ENCODE peak calls at places on chromosomes 13 and 19, in five cellular contexts. One of them, this sample, is unnamed.

GRCh38 chr13:48500652-48501197 is 32.2 kb downstream of the RCBTB2 start:
- DNase-seq in prostate gland: no peak
- DNase-seq in transverse colon: no peak
- DNase-seq in sigmoid colon: no peak
- DNase-seq in SK-N-SH: no peak
- DNase-seq in this sample: no peak

GRCh38 chr13:71644579-71644978 is 222.4 kb downstream of the DACH1 start:
- DNase-seq in prostate gland: no peak
- DNase-seq in transverse colon: no peak
- DNase-seq in sigmoid colon: no peak
- DNase-seq in SK-N-SH: no peak
- DNase-seq in this sample: no peak

GRCh38 chr13:75299913-75300862 is 181.8 kb downstream of the TBC1D4 start:
- DNase-seq in sigmoid colon: no peak
- DNase-seq in SK-N-SH: peak
- DNase-seq in transverse colon: no peak
- DNase-seq in prostate gland: no peak
- DNase-seq in this sample: no peak

GRCh38 chr13:78589206-78589605 is 14.1 kb downstream of the POU4F1 start:
- DNase-seq in SK-N-SH: no peak
- DNase-seq in sigmoid colon: no peak
- DNase-seq in prostate gland: no peak
- DNase-seq in transverse colon: no peak
- DNase-seq in this sample: no peak

GRCh38 chr19:45492627-45493470 is 4.0 kb downstream of the RTN2 start:
- DNase-seq in prostate gland: peak
- DNase-seq in transverse colon: peak
- DNase-seq in SK-N-SH: peak
- DNase-seq in sigmoid colon: peak
- DNase-seq in this sample: peak

GRCh38 chr19:8455018-8455417 is 10.2 kb downstream of the HNRNPM start:
- DNase-seq in sigmoid colon: peak
- DNase-seq in SK-N-SH: no peak
- DNase-seq in transverse colon: no peak
- DNase-seq in prostate gland: no peak
- DNase-seq in this sample: no peak

GRCh38 chr19:32317045-32317444 is 28.4 kb upstream of the ZNF507 start:
- DNase-seq in transverse colon: no peak
- DNase-seq in prostate gland: no peak
- DNase-seq in sigmoid colon: no peak
- DNase-seq in SK-N-SH: no peak
- DNase-seq in this sample: no peak

GRCh38 chr19:46840157-46840942 is 10.3 kb downstream of the AP2S1 start:
- DNase-seq in SK-N-SH: peak
- DNase-seq in prostate gland: no peak
- DNase-seq in sigmoid colon: peak
- DNase-seq in transverse colon: peak
- DNase-seq in this sample: peak

GRCh38 chr13:23505007-23505406 is 65.2 kb upstream of the TNFRSF19 start:
- DNase-seq in transverse colon: no peak
- DNase-seq in sigmoid colon: no peak
- DNase-seq in SK-N-SH: no peak
- DNase-seq in prostate gland: no peak
- DNase-seq in this sample: no peak

GRCh38 chr13:23433171-23434153 is at the start of gene SACS:
- DNase-seq in SK-N-SH: peak
- DNase-seq in sigmoid colon: peak
- DNase-seq in prostate gland: no peak
- DNase-seq in transverse colon: no peak
- DNase-seq in this sample: no peak

GRCh38 chr19:39411006-39411831 is 1.2 kb upstream of the PLEKHG2 start:
- DNase-seq in prostate gland: peak
- DNase-seq in SK-N-SH: no peak
- DNase-seq in sigmoid colon: peak
- DNase-seq in transverse colon: peak
- DNase-seq in this sample: no peak

GRCh38 chr19:16234552-16235445 is 37.1 kb downstream of the AP1M1 start:
- DNase-seq in transverse colon: no peak
- DNase-seq in sigmoid colon: no peak
- DNase-seq in SK-N-SH: peak
- DNase-seq in prostate gland: no peak
- DNase-seq in this sample: no peak

GRCh38 chr19:17282488-17283256 is 971 bp downstream of the ANKLE1 start:
- DNase-seq in sigmoid colon: peak
- DNase-seq in transverse colon: peak
- DNase-seq in prostate gland: peak
- DNase-seq in SK-N-SH: peak
- DNase-seq in this sample: peak

GRCh38 chr13:101869553-101869952 is 417.1 kb downstream of the ITGBL1 start:
- DNase-seq in prostate gland: no peak
- DNase-seq in SK-N-SH: no peak
- DNase-seq in sigmoid colon: no peak
- DNase-seq in transverse colon: no peak
- DNase-seq in this sample: no peak

GRCh38 chr19:48784527-48784926 is 26.3 kb downstream of the BCAT2 start:
- DNase-seq in SK-N-SH: no peak
- DNase-seq in transverse colon: no peak
- DNase-seq in prostate gland: no peak
- DNase-seq in sigmoid colon: no peak
- DNase-seq in this sample: no peak

GRCh38 chr13:34678154-34678553 is 263.9 kb upstream of the NBEA start:
- DNase-seq in sigmoid colon: no peak
- DNase-seq in SK-N-SH: no peak
- DNase-seq in transverse colon: no peak
- DNase-seq in prostate gland: no peak
- DNase-seq in this sample: no peak

GRCh38 chr13:69857188-69857821 is 250.3 kb upstream of the ATXN8OS start:
- DNase-seq in SK-N-SH: peak
- DNase-seq in prostate gland: no peak
- DNase-seq in transverse colon: no peak
- DNase-seq in sigmoid colon: no peak
- DNase-seq in this sample: no peak

GRCh38 chr19:14021474-14021873 is 6.5 kb upstream of the RLN3 start:
- DNase-seq in transverse colon: no peak
- DNase-seq in prostate gland: no peak
- DNase-seq in sigmoid colon: no peak
- DNase-seq in SK-N-SH: no peak
- DNase-seq in this sample: no peak

GRCh38 chr19:8611391-8611883 is 922 bp upstream of the ADAMTS10 start:
- DNase-seq in prostate gland: no peak
- DNase-seq in sigmoid colon: no peak
- DNase-seq in SK-N-SH: peak
- DNase-seq in transverse colon: no peak
- DNase-seq in this sample: no peak

GRCh38 chr19:16013851-16014840 is 62.1 kb upstream of the TPM4 start:
- DNase-seq in transverse colon: no peak
- DNase-seq in sigmoid colon: no peak
- DNase-seq in SK-N-SH: no peak
- DNase-seq in prostate gland: no peak
- DNase-seq in this sample: no peak

GRCh38 chr19:21532904-21533303 is 27.5 kb downstream of the ZNF429 start:
- DNase-seq in SK-N-SH: no peak
- DNase-seq in prostate gland: no peak
- DNase-seq in transverse colon: no peak
- DNase-seq in sigmoid colon: no peak
- DNase-seq in this sample: no peak

GRCh38 chr19:35555301-35556005 is 8.0 kb downstream of the ATP4A start:
- DNase-seq in sigmoid colon: no peak
- DNase-seq in SK-N-SH: peak
- DNase-seq in prostate gland: no peak
- DNase-seq in transverse colon: no peak
- DNase-seq in this sample: no peak

GRCh38 chr13:99290890-99291289 is 16.3 kb downstream of the GPR183 start:
- DNase-seq in SK-N-SH: no peak
- DNase-seq in sigmoid colon: no peak
- DNase-seq in prostate gland: no peak
- DNase-seq in transverse colon: no peak
- DNase-seq in this sample: no peak

GRCh38 chr19:46748325-46749109 is 2.3 kb upstream of the STRN4 start:
- DNase-seq in SK-N-SH: peak
- DNase-seq in transverse colon: peak
- DNase-seq in sigmoid colon: no peak
- DNase-seq in prostate gland: no peak
- DNase-seq in this sample: no peak

GRCh38 chr19:21586341-21587116 is 81.1 kb downstream of the ZNF429 start:
- DNase-seq in sigmoid colon: no peak
- DNase-seq in transverse colon: peak
- DNase-seq in SK-N-SH: peak
- DNase-seq in prostate gland: peak
- DNase-seq in this sample: no peak

GRCh38 chr13:30142502-30143211 is 164.7 kb downstream of the KATNAL1 start:
- DNase-seq in transverse colon: peak
- DNase-seq in prostate gland: peak
- DNase-seq in SK-N-SH: peak
- DNase-seq in sigmoid colon: peak
- DNase-seq in this sample: no peak

GRCh38 chr19:6213696-6214585 is 65.8 kb downstream of the MLLT1 start:
- DNase-seq in SK-N-SH: peak
- DNase-seq in prostate gland: no peak
- DNase-seq in sigmoid colon: peak
- DNase-seq in transverse colon: no peak
- DNase-seq in this sample: peak

GRCh38 chr19:55647732-55648656 is at the start of gene CCDC106:
- DNase-seq in sigmoid colon: peak
- DNase-seq in SK-N-SH: peak
- DNase-seq in transverse colon: peak
- DNase-seq in prostate gland: peak
- DNase-seq in this sample: no peak

GRCh38 chr19:14629557-14629956 is 45.1 kb downstream of the ADGRE3 start:
- DNase-seq in sigmoid colon: no peak
- DNase-seq in transverse colon: no peak
- DNase-seq in SK-N-SH: no peak
- DNase-seq in prostate gland: no peak
- DNase-seq in this sample: no peak

GRCh38 chr19:30017172-30017571 is 75.1 kb downstream of the URI1 start:
- DNase-seq in sigmoid colon: no peak
- DNase-seq in SK-N-SH: no peak
- DNase-seq in prostate gland: no peak
- DNase-seq in transverse colon: no peak
- DNase-seq in this sample: no peak

GRCh38 chr19:52778811-52779210 is 7.8 kb downstream of the ZNF600 start:
- DNase-seq in transverse colon: no peak
- DNase-seq in prostate gland: no peak
- DNase-seq in sigmoid colon: no peak
- DNase-seq in SK-N-SH: no peak
- DNase-seq in this sample: no peak

GRCh38 chr19:12913871-12914690 is 5.0 kb downstream of the SYCE2 start:
- DNase-seq in prostate gland: no peak
- DNase-seq in transverse colon: peak
- DNase-seq in sigmoid colon: peak
- DNase-seq in SK-N-SH: no peak
- DNase-seq in this sample: no peak

GRCh38 chr13:48125794-48126228 is 30.9 kb upstream of the MED4 start:
- DNase-seq in sigmoid colon: no peak
- DNase-seq in SK-N-SH: no peak
- DNase-seq in prostate gland: no peak
- DNase-seq in transverse colon: no peak
- DNase-seq in this sample: no peak

DNA sequence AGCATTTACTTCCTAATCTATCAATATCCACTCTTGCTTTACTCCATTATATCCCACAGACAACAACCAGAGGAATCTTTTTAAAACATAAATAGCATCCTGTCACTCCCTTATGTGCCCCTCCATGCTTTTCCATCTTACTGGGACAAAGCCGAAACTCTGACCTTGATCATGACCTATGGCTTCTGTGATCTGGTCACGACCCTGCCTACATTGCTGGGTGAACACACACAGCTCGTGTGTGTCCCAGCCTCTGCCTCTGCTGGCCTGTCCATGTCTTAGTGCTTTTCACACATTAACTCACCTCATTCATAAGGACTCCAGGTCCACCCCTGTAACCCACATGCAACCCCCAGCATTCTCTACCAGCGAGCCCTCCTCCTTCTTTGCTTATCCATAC is 96.0 kb upstream of the RAP2A start:
- DNase-seq in transverse colon: no peak
- DNase-seq in sigmoid colon: no peak
- DNase-seq in prostate gland: no peak
- DNase-seq in SK-N-SH: no peak
- DNase-seq in this sample: no peak
- TF ChIP-seq POLR2AphosphoS5 in transverse colon: no peak
- TF ChIP-seq POLR2AphosphoS5 in sigmoid colon: no peak
- TF ChIP-seq POLR2AphosphoS5 in prostate gland: no peak
- TF ChIP-seq POLR2AphosphoS5 in SK-N-SH: no peak
- TF ChIP-seq POLR2AphosphoS5 in this sample: no peak

DNA sequence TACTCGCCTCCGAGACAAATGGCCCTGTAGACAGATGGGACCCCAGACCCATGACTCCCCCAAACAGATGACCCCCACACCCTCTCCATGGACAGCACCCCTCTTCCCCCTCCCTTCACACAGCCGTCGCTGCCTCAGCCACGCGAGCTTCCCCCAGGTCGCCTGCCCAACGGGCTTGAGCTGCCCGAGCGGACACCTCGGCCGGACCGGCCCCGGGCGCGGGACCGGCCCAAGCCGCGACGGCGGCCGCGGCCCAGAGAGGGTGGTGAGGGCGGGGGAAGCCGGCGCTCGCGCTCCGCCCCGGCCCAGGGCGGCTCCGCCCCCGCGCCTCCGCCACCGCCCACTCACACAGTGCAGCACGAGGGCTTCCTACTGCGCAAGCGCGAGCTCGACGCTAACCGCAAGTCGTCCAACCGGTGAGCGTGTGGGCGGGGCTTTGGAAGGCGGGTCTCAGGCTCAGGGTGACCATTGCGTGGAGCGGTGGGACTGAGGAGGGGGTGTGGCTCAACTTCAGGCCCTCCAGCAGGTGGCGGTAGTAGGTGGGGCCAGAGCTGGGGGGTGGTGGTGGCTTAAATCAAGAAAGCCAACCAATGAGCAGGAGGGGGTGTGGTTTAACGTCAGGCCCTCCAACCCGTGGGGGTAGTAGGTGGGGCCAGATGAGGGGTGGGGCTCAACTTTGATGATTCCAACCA is 6.2 kb upstream of the SHKBP1 start:
- DNase-seq in sigmoid colon: peak
- DNase-seq in transverse colon: peak
- DNase-seq in SK-N-SH: peak
- DNase-seq in prostate gland: peak
- DNase-seq in this sample: peak
- TF ChIP-seq POLR2AphosphoS5 in sigmoid colon: no peak
- TF ChIP-seq POLR2AphosphoS5 in transverse colon: no peak
- TF ChIP-seq POLR2AphosphoS5 in SK-N-SH: peak
- TF ChIP-seq POLR2AphosphoS5 in prostate gland: peak
- TF ChIP-seq POLR2AphosphoS5 in this sample: no peak

GRCh38 chr13:74191036-74191809 is 57.0 kb upstream of the KLF12 start:
- DNase-seq in prostate gland: no peak
- DNase-seq in sigmoid colon: no peak
- DNase-seq in transverse colon: no peak
- DNase-seq in SK-N-SH: no peak
- DNase-seq in this sample: no peak
- TF ChIP-seq POLR2AphosphoS5 in prostate gland: no peak
- TF ChIP-seq POLR2AphosphoS5 in sigmoid colon: no peak
- TF ChIP-seq POLR2AphosphoS5 in transverse colon: no peak
- TF ChIP-seq POLR2AphosphoS5 in SK-N-SH: no peak
- TF ChIP-seq POLR2AphosphoS5 in this sample: no peak

DNA sequence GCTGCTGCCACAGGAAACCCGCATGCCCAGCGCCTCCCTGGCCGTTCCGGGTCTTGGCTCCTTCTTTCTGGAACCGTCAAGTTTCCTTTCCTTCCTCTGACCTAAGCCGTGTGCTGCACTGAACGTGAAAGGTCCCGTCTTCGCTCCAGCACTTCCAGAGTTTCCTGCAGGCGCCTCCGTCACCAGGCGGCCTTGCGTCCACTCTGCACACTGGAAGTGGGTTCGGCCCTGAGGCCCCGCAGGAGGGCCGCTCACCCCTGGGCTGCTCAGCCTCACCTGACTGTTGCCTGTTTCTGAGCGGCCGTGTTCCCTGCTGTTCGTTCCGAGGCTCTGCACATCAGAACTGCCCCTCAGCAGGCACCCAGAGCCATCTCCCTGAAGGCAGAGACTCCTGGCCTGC is 12.3 kb upstream of the MEX3D start:
- DNase-seq in transverse colon: no peak
- DNase-seq in SK-N-SH: no peak
- DNase-seq in sigmoid colon: no peak
- DNase-seq in prostate gland: no peak
- DNase-seq in this sample: no peak
- TF ChIP-seq POLR2AphosphoS5 in transverse colon: no peak
- TF ChIP-seq POLR2AphosphoS5 in SK-N-SH: no peak
- TF ChIP-seq POLR2AphosphoS5 in sigmoid colon: no peak
- TF ChIP-seq POLR2AphosphoS5 in prostate gland: no peak
- TF ChIP-seq POLR2AphosphoS5 in this sample: no peak